ENCODE peak calls at places on chromosomes 1 and 21, in eight cellular contexts. B, Q, Y, E, V, S, P and C are unnamed samples.

GRCh38 chr1:24047101-24047459 is 64.9 kb downstream of the MYOM3 start:
- DNase-seq in B (peak; percentile 73), Q (peak; percentile 62), Y (no peak), E (no peak), V (no peak), S (peak; percentile 37), P (peak; percentile 33), C (no peak)

GRCh38 chr1:54409156-54410142 is 3.3 kb upstream of the SSBP3 start:
- DNase-seq in B (no peak), Q (no peak), Y (no peak), E (peak; percentile 48), V (no peak), S (no peak), P (peak; percentile 77), C (no peak)

GRCh38 chr1:212760126-212760823 is 31.3 kb downstream of the NSL1 start:
- DNase-seq in B (peak; percentile 18), Q (no peak), Y (no peak), E (no peak), V (no peak), S (peak; percentile 22), P (no peak), C (no peak)

GRCh38 chr1:36520771-36521420 is 38.2 kb upstream of the CSF3R start:
- DNase-seq in B (no peak), Q (no peak), Y (no peak), E (no peak), V (no peak), S (no peak), P (no peak), C (no peak)

GRCh38 chr1:1406101-1406820 is 832 bp downstream of the MRPL20 start:
- DNase-seq in B (no peak), Q (no peak), Y (no peak), E (no peak), V (peak; percentile 51), S (no peak), P (peak; percentile 57), C (no peak)

GRCh38 chr1:204885790-204886189 is 15.1 kb downstream of the NFASC start:
- DNase-seq in B (no peak), Q (no peak), Y (no peak), E (no peak), V (no peak), S (no peak), P (no peak), C (no peak)

GRCh38 chr1:151047591-151047924 is at the start of gene C1orf56:
- DNase-seq in B (peak; percentile 76), Q (no peak), Y (no peak), E (no peak), V (peak; percentile 97), S (peak; percentile 43), P (peak; percentile 73), C (peak; percentile 72)

GRCh38 chr1:92483442-92484170 is 3.1 kb downstream of the GFI1 start:
- DNase-seq in B (no peak), Q (no peak), Y (no peak), E (no peak), V (peak; percentile 49), S (no peak), P (no peak), C (no peak)

GRCh38 chr1:67850611-67851075 is 17.4 kb upstream of the GNG12 start:
- DNase-seq in B (peak; percentile 86), Q (peak; percentile 69), Y (no peak), E (no peak), V (no peak), S (no peak), P (no peak), C (peak; percentile 97)

GRCh38 chr1:1361233-1361981 is 3.1 kb upstream of the MXRA8 start:
- DNase-seq in B (no peak), Q (no peak), Y (no peak), E (no peak), V (no peak), S (no peak), P (no peak), C (no peak)

GRCh38 chr1:85258536-85259117 is 835 bp downstream of the C1orf52 start:
- DNase-seq in B (no peak), Q (no peak), Y (no peak), E (no peak), V (no peak), S (no peak), P (no peak), C (peak; percentile 20)

GRCh38 chr1:230833511-230833910 is 34.8 kb downstream of the C1orf198 start:
- DNase-seq in B (no peak), Q (no peak), Y (no peak), E (no peak), V (no peak), S (no peak), P (no peak), C (no peak)

GRCh38 chr1:48492392-48492791 is 20.4 kb upstream of the SPATA6 start:
- DNase-seq in B (no peak), Q (no peak), Y (no peak), E (no peak), V (no peak), S (no peak), P (no peak), C (peak; percentile 67)

GRCh38 chr1:209455133-209455532 is 128.4 kb upstream of the CAMK1G start:
- DNase-seq in B (no peak), Q (no peak), Y (no peak), E (no peak), V (no peak), S (no peak), P (no peak), C (no peak)

GRCh38 chr1:23452011-23452411 is 27.5 kb upstream of the TCEA3 start:
- DNase-seq in B (no peak), Q (peak; percentile 24), Y (no peak), E (no peak), V (peak; percentile 54), S (no peak), P (no peak), C (no peak)

GRCh38 chr1:198845851-198846250 is 207.0 kb downstream of the PTPRC start:
- DNase-seq in B (no peak), Q (no peak), Y (no peak), E (no peak), V (no peak), S (no peak), P (no peak), C (no peak)

GRCh38 chr1:58047265-58047858 is 499.2 kb downstream of the OMA1 start:
- DNase-seq in B (peak; percentile 12), Q (no peak), Y (no peak), E (no peak), V (peak; percentile 76), S (peak; percentile 6), P (peak; percentile 74), C (peak; percentile 9)

GRCh38 chr1:182087304-182087703 is 25.8 kb upstream of the ZNF648 start:
- DNase-seq in B (no peak), Q (no peak), Y (no peak), E (no peak), V (no peak), S (no peak), P (no peak), C (no peak)

GRCh38 chr1:246110343-246111219 is 396.5 kb downstream of the SMYD3 start:
- DNase-seq in B (peak; percentile 63), Q (no peak), Y (no peak), E (no peak), V (peak; percentile 30), S (no peak), P (peak; percentile 76), C (no peak)

DNA sequence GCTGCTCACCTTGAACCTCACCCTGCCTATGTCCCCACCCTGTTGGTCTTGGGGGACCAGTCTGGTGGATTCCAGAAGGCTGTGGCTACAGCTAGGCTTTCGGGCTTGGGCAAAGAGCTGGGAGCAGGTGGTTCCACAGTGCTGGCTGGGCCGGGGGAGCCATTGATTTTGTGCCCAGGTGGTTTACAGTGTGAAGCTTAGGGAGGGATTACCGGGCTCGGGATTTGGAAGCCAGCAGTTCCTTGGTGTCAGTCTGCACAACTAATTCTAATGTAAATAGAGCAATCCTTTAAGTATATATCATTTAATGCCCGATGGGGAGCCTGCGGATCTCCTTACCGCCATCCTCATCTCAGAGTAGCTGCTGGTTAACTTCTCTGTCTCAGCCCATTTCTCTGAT is 38.2 kb downstream of the PRDM16 start:
- DNase-seq in B (no peak), Q (no peak), Y (no peak), E (no peak), V (no peak), S (no peak), P (no peak), C (no peak)
- TF ChIP-seq MAX in B (no peak), Q (no peak), Y (no peak), E (no peak), V (no peak), S (no peak), P (no peak), C (no peak)

DNA sequence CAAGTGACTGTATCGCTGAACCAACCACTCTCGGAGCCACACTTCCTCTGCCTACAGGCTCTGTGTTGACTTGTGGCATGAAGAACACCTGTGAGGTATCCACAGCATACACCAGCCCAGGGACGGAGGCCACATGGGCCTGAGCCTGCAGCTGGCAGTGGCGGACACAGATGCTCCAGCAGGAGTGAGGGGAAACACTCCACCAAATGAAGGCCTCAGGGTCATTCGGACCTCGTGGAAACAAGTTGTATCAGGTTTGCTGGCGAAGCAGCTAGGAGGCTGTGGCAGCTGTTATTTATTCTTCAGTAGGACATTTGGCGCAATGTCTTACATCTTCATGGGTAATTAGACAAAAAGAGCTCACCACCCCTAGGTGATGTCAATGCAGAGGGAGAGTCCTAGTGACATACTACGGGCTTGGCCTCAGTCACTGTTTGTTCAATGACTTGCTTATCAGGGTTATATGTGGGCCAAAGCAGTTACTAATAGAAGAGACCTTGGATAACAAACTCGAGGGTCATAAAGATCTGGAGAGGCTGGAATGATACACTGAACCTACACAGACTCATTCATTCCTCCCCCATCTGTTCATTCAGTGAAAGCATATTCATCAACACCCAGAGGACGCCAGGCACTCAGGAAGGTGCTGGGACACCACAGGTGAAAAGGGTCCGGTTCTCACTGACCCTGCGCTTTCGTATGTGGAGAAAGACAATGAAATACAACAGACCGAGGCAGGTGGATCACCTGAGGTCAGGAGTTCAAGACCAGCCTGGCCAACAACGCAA is 11.6 kb upstream of the ETS2 start:
- DNase-seq in B (peak; percentile 71), Q (no peak), Y (no peak), E (no peak), V (no peak), S (peak; percentile 75), P (no peak), C (no peak)
- H3K27ac ChIP-seq in B (peak overlapping the region; percentile 99), Q (no peak overlapping the region), Y (no peak overlapping the region), E (no peak overlapping the region), V (no peak overlapping the region), S (no peak overlapping the region), P (no peak overlapping the region), C (no peak overlapping the region)

GRCh38 chr21:37207441-37208009 is 59.6 kb downstream of the VPS26C start:
- DNase-seq in B (no peak), Q (peak; percentile 59), Y (no peak), E (peak; percentile 82), V (peak; percentile 47), S (peak; percentile 93), P (no peak), C (no peak)
- TF ChIP-seq MAX in B (no peak), Q (peak; percentile 58), Y (no peak), E (no peak), V (no peak), S (peak; percentile 56), P (no peak), C (no peak)

DNA sequence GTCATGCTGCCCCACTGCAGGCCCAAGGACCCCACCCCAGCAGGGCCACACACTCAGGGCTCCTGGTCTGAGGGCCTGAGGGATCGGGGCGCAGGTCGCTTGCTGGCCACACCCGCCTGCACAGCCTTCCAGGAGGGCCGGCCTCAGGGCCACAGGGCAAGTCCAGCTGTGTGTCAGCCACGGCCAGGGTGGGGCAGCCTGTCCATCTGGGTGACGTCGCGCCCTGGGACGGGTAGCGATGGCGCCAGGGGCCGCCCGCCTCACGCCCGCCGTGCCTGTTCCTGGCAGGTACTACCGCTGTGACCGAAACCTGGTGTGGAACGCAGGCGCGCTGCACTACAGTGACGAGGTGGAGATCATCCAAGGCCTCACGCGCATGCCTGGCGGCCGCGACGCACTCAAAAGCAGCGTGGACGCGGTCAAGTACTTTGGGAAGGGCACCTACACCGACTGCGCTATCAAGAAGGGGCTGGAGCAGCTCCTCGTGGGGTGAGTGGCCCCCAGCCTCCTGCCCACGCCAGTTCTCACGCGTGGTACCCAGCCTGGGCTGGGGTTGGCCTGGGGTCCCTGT is 2.5 kb downstream of the COL6A1 start:
- DNase-seq in B (no peak), Q (no peak), Y (no peak), E (no peak), V (no peak), S (no peak), P (peak; percentile 65), C (no peak)
- H3K27ac ChIP-seq in B (no peak overlapping the region), Q (no peak overlapping the region), Y (no peak overlapping the region), E (no peak overlapping the region), V (no peak overlapping the region), S (no peak overlapping the region), P (no peak overlapping the region), C (no peak overlapping the region)